ENCODE peak calls at places on chromosomes 16 and 17, in six cellular contexts. J is K562, Z is sigmoid colon, Y is stomach, B is H1, G is SK-N-SH. E is an unnamed sample.

GRCh38 chr17:17817552-17817947 is 19.2 kb downstream of the SREBF1 start:
- DNase-seq in J (no peak), Z (no peak), Y (no peak), B (no peak), G (no peak), E (peak)

GRCh38 chr16:57619133-57619605 is 9.3 kb upstream of the ADGRG1 start:
- DNase-seq in J (no peak), Z (peak), Y (peak), B (no peak), G (no peak), E (no peak)

GRCh38 chr16:700684-701584 is 4.7 kb downstream of the FBXL16 start:
- DNase-seq in J (peak), Z (no peak), Y (no peak), B (no peak), G (no peak), E (no peak)

GRCh38 chr16:14562691-14563491 is 67.2 kb downstream of the PARN start:
- DNase-seq in J (peak), Z (peak), Y (peak), B (no peak), G (no peak), E (peak)

GRCh38 chr17:17151962-17152361 is 54.2 kb downstream of the PLD6 start:
- DNase-seq in J (no peak), Z (peak), Y (peak), B (no peak), G (no peak), E (no peak)

GRCh38 chr16:71628810-71629209 is 2.8 kb downstream of the MARVELD3 start:
- DNase-seq in J (no peak), Z (no peak), Y (no peak), B (no peak), G (no peak), E (peak)

GRCh38 chr16:11050954-11051353 is 106.6 kb downstream of the CLEC16A start:
- DNase-seq in J (no peak), Z (peak), Y (no peak), B (no peak), G (no peak), E (no peak)

GRCh38 chr17:57080708-57081107 is 4.3 kb upstream of the AKAP1 start:
- DNase-seq in J (no peak), Z (no peak), Y (no peak), B (no peak), G (no peak), E (no peak)

GRCh38 chr17:80443916-80444708 is 29.1 kb downstream of the ENDOV start:
- DNase-seq in J (no peak), Z (no peak), Y (no peak), B (no peak), G (peak), E (peak)

GRCh38 chr17:17724307-17724921 is 43.2 kb downstream of the RAI1 start:
- DNase-seq in J (no peak), Z (no peak), Y (no peak), B (no peak), G (peak), E (peak)

GRCh38 chr16:87007907-87008306 is 309.3 kb downstream of the C16orf95 start:
- DNase-seq in J (no peak), Z (peak), Y (no peak), B (no peak), G (no peak), E (no peak)

GRCh38 chr17:40323731-40324650 is 15.0 kb downstream of the RARA start:
- DNase-seq in J (no peak), Z (peak), Y (no peak), B (no peak), G (no peak), E (no peak)

GRCh38 chr17:76672270-76672851 is 28.8 kb upstream of the ST6GALNAC1 start:
- DNase-seq in J (no peak), Z (no peak), Y (no peak), B (no peak), G (no peak), E (no peak)

GRCh38 chr16:12356622-12357365 is 380.3 kb downstream of the SNX29 start:
- DNase-seq in J (peak), Z (no peak), Y (no peak), B (no peak), G (no peak), E (no peak)

GRCh38 chr17:32946375-32947135 is 18.6 kb downstream of the TMEM98 start:
- DNase-seq in J (peak), Z (no peak), Y (no peak), B (no peak), G (no peak), E (no peak)

GRCh38 chr17:1896243-1897163 is 66.7 kb downstream of the RPA1 start:
- DNase-seq in J (no peak), Z (no peak), Y (no peak), B (no peak), G (no peak), E (no peak)

GRCh38 chr17:7590743-7591142 is 849 bp upstream of the SOX15 start:
- DNase-seq in J (no peak), Z (no peak), Y (no peak), B (no peak), G (peak), E (no peak)

GRCh38 chr17:7587831-7588230 is 2.1 kb downstream of the SOX15 start:
- DNase-seq in J (peak), Z (peak), Y (no peak), B (no peak), G (no peak), E (no peak)

GRCh38 chr17:7589891-7590611 is at the start of gene SOX15:
- DNase-seq in J (no peak), Z (no peak), Y (no peak), B (no peak), G (peak), E (peak)

GRCh38 chr17:7588553-7589203 is 1.2 kb downstream of the SOX15 start:
- DNase-seq in J (no peak), Z (no peak), Y (no peak), B (no peak), G (peak), E (peak)

GRCh38 chr17:7589204-7589868 is 558 bp downstream of the SOX15 start:
- DNase-seq in J (no peak), Z (peak), Y (peak), B (no peak), G (peak), E (peak)
- TF ChIP-seq POLR2AphosphoS5 in J (no peak), Z (peak), Y (peak), B (peak), G (no peak), E (peak)

DNA sequence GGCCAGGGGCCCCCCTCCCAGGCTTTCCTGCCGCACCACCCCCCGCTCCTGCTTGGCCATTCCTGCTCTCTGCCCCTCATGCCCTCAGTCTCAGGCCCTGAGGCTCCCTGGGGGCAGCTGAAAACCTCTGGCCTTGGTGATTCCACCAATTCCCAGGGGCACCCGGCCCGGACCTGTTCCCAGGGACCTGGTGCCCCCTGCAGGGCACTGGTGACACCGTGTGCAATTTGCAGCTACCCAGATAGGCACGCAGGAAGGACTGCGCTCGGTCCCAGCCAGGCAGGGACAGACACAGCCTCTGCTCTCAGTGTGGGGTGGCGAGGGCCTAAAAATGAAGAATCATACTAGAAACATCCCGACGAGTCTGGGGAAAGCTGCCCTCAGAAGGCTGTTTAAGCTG is 13.4 kb downstream of the WFDC1 start:
- DNase-seq in J (peak), Z (peak), Y (peak), B (no peak), G (peak), E (no peak)
- TF ChIP-seq EP300 in J (no peak), Z (no peak), Y (no peak), B (no peak), G (no peak), E (no peak)

DNA sequence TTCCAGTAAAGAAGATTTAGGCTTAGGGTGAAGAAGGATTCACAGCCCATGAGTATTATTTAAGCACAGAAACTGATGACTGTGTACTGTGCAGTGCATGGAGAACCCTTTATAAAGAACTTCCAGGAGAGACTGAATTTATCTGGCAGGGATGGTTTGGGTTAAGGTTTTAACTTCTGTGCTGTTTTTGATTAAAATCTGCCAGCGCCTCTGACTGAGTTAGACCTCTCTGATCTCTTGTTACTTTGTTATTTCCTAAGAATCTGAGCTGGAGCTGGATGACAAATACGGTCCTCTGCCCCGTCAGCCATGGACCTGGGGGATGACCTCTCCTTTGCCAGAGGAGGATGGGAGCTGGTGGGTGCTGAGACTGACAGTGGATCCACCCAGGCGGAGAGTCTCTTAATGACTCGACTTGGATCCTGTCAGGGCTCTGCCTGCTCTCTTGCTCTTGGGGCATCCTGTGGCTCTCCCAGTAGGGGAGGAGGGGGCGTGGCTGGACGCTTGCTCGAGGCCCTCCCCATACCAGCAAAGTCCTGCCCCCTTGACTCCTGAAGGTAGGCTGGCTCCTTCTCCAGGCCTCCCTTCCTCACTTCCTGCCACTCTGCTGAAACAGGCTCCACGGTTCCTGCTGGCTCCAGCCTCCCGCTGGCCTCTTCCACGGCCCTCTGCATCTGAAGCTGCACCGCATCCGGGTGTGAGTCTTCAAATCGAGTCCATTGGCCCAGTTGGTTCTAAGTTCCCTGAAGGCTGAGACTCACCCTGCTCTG is 24.8 kb upstream of the MAP3K14 start:
- DNase-seq in J (peak), Z (peak), Y (no peak), B (no peak), G (peak), E (peak)
- TF ChIP-seq POLR2AphosphoS5 in J (no peak), Z (no peak), Y (peak), B (no peak), G (peak), E (peak)

DNA sequence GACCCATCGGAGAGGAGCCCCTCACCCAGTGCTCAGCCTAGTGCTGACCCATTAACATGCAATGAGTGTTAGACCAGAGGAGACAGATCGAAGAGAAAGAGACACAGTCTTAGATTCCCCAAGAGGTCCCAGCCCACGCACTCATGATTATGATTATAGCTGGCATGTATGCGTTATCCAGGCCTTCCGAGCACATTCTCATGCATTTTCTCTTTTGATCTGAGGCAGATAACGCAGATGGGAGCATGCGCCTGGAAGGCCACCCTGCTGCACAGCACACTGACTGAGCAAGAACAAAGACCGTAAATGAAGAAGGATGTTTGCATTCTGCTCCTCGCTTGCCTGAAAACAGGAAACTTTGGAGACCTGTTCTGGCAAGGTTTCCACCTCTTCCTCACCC is 232.7 kb downstream of the SOX9 start:
- DNase-seq in J (no peak), Z (no peak), Y (no peak), B (no peak), G (no peak), E (no peak)
- TF ChIP-seq EP300 in J (no peak), Z (no peak), Y (no peak), B (no peak), G (no peak), E (no peak)